ENCODE peak calls at places on chromosomes 4 and X, in eight cellular contexts. D is K562, H is HCT116, T is GM23338, J is breast epithelium, C is sigmoid colon, P is suprapubic skin, M is prostate gland. L is an unnamed sample. For H3K4me1, the result is how much of the 10 kb centered on the place peaks cover.

GRCh38 chrX:87403551-87403950 is 114.1 kb upstream of the KLHL4 start:
- DNase-seq in D (no peak), H (no peak), T (no peak), J (no peak), C (no peak), P (no peak), M (no peak), L (no peak)

GRCh38 chr4:1899149-1900086 is 28.2 kb downstream of the NSD2 start:
- DNase-seq in D (peak), H (peak), T (peak), J (peak), C (peak), P (peak), M (peak), L (peak)

GRCh38 chr4:112910109-112910736 is 139.2 kb upstream of the ANK2 start:
- DNase-seq in D (no peak), H (no peak), T (no peak), J (no peak), C (no peak), P (no peak), M (no peak), L (no peak)

GRCh38 chr4:109296545-109296944 is 5.9 kb downstream of the COL25A1 start:
- DNase-seq in D (no peak), H (no peak), T (no peak), J (no peak), C (no peak), P (no peak), M (no peak), L (no peak)

GRCh38 chrX:46571423-46572294 is 1.9 kb upstream of the CHST7 start:
- DNase-seq in D (no peak), H (no peak), T (no peak), J (no peak), C (no peak), P (no peak), M (no peak), L (no peak)

GRCh38 chrX:133005038-133005437 is 46.6 kb upstream of the HS6ST2 start:
- DNase-seq in D (peak), H (no peak), T (peak), J (no peak), C (no peak), P (no peak), M (no peak), L (no peak)

GRCh38 chr4:108714880-108715279 is 48.0 kb downstream of the ETNPPL start:
- DNase-seq in D (no peak), H (no peak), T (peak), J (no peak), C (no peak), P (no peak), M (no peak), L (no peak)

GRCh38 chrX:16666541-16666940 is 16.6 kb downstream of the S100G start:
- DNase-seq in D (no peak), H (no peak), T (no peak), J (no peak), C (no peak), P (no peak), M (no peak), L (no peak)

GRCh38 chrX:13965531-13965930 is 64.2 kb downstream of the GEMIN8 start:
- DNase-seq in D (no peak), H (no peak), T (peak), J (no peak), C (no peak), P (no peak), M (no peak), L (no peak)

GRCh38 chr4:158315706-158316105 is 105.4 kb downstream of the TMEM144 start:
- DNase-seq in D (no peak), H (no peak), T (no peak), J (no peak), C (no peak), P (no peak), M (no peak), L (no peak)

GRCh38 chr4:8058031-8058479 is 100.6 kb downstream of the ABLIM2 start:
- DNase-seq in D (no peak), H (no peak), T (no peak), J (no peak), C (no peak), P (no peak), M (no peak), L (no peak)

GRCh38 chrX:65697173-65697572 is 29.7 kb downstream of the MSN start:
- DNase-seq in D (no peak), H (no peak), T (no peak), J (no peak), C (no peak), P (no peak), M (no peak), L (no peak)

GRCh38 chr4:153166971-153167501 is 37.2 kb upstream of the TRIM2 start:
- DNase-seq in D (no peak), H (no peak), T (no peak), J (no peak), C (peak), P (no peak), M (no peak), L (no peak)

GRCh38 chrX:41655631-41656030 is 33.1 kb upstream of the GPR34 start:
- DNase-seq in D (no peak), H (no peak), T (no peak), J (no peak), C (no peak), P (no peak), M (no peak), L (no peak)

GRCh38 chrX:46637937-46638336 is 64.4 kb downstream of the CHST7 start:
- DNase-seq in D (peak), H (no peak), T (no peak), J (no peak), C (no peak), P (no peak), M (no peak), L (no peak)

GRCh38 chrX:132948648-132949260 is 9.7 kb downstream of the HS6ST2 start:
- DNase-seq in D (peak), H (peak), T (peak), J (no peak), C (no peak), P (no peak), M (no peak), L (no peak)

GRCh38 chr4:47373729-47374128 is 89.8 kb downstream of the COMMD8 start:
- DNase-seq in D (no peak), H (no peak), T (no peak), J (no peak), C (no peak), P (no peak), M (no peak), L (no peak)

GRCh38 chrX:42686296-42686695 is 91.7 kb downstream of the PPP1R2C start:
- DNase-seq in D (no peak), H (no peak), T (no peak), J (no peak), C (no peak), P (no peak), M (no peak), L (no peak)

GRCh38 chr4:110639207-110640092 is 16.6 kb upstream of the PITX2 start:
- DNase-seq in D (no peak), H (no peak), T (peak), J (no peak), C (no peak), P (no peak), M (no peak), L (no peak)

GRCh38 chr4:4841156-4841555 is 18.3 kb upstream of the MSX1 start:
- DNase-seq in D (no peak), H (no peak), T (no peak), J (no peak), C (no peak), P (no peak), M (no peak), L (no peak)

GRCh38 chrX:109740076-109740809 is 7.2 kb upstream of the ACSL4 start:
- DNase-seq in D (peak), H (no peak), T (no peak), J (no peak), C (no peak), P (no peak), M (peak), L (peak)

GRCh38 chr4:184267673-184268573 is 50.2 kb upstream of the ENPP6 start:
- DNase-seq in D (peak), H (peak), T (no peak), J (no peak), C (no peak), P (no peak), M (no peak), L (no peak)

GRCh38 chrX:130393451-130394074 is 8.1 kb upstream of the GPR119 start:
- DNase-seq in D (peak), H (peak), T (peak), J (peak), C (no peak), P (no peak), M (peak), L (no peak)

GRCh38 chr4:57249083-57249482 is 138.9 kb upstream of the IGFBP7 start:
- DNase-seq in D (no peak), H (no peak), T (no peak), J (no peak), C (no peak), P (no peak), M (no peak), L (no peak)

GRCh38 chr4:181966084-181966483 is 277.1 kb upstream of the TENM3 start:
- DNase-seq in D (no peak), H (no peak), T (no peak), J (no peak), C (no peak), P (no peak), M (no peak), L (no peak)

GRCh38 chrX:110280954-110281353 is 36.9 kb downstream of the AMMECR1 start:
- DNase-seq in D (no peak), H (no peak), T (no peak), J (no peak), C (no peak), P (no peak), M (no peak), L (no peak)

GRCh38 chrX:14027031-14027430 is 2.7 kb downstream of the GEMIN8 start:
- DNase-seq in D (no peak), H (no peak), T (no peak), J (no peak), C (no peak), P (no peak), M (no peak), L (no peak)

GRCh38 chr4:147044241-147044640 is 98.6 kb upstream of the TTC29 start:
- DNase-seq in D (no peak), H (no peak), T (no peak), J (no peak), C (no peak), P (no peak), M (no peak), L (no peak)

GRCh38 chr4:138428611-138429010 is 186.5 kb upstream of the SLC7A11 start:
- DNase-seq in D (no peak), H (no peak), T (no peak), J (no peak), C (no peak), P (no peak), M (no peak), L (no peak)

DNA sequence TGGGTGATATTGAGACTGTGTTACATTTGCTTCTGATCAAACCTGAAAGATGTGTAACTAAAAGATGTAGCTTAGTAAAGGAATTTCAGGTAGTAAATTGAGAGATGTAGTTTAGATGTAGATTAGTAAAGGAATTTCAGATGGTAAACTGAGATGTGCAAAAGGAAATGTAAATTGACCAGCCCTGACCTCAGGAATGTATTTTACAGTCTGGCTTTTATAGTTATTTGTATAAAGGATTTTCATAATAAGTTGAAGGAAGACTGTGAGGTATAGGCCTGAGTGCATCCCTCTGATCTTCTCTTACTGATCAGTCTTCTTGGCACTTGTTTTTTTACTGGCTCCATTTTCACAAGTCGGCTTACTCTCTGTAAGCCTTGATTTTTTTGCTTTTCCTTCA is 3.2 kb downstream of the KLHL2 start:
- DNase-seq in D (no peak), H (no peak), T (no peak), J (no peak), C (no peak), P (no peak), M (no peak), L (no peak)
- H3K4me1 ChIP-seq in D (under half), H (under half), T (under half), J (under half), C (under half), P (under half), M (under half), L (under half)

GRCh38 chrX:2406891-2407518 is 93.8 kb downstream of the DHRSX start:
- DNase-seq in D (no peak), H (no peak), T (no peak), J (no peak), C (no peak), P (no peak), M (no peak), L (no peak)
- TF ChIP-seq POLR2AphosphoS5 in D (no peak), H (no peak), T (no peak), J (no peak), C (no peak), P (no peak), M (no peak), L (no peak)

GRCh38 chr4:185591679-185592141 is 56.4 kb upstream of the PDLIM3 start:
- DNase-seq in D (no peak), H (no peak), T (no peak), J (no peak), C (no peak), P (no peak), M (peak), L (no peak)

GRCh38 chr4:185592438-185592837 is 57.1 kb upstream of the PDLIM3 start:
- DNase-seq in D (no peak), H (no peak), T (no peak), J (no peak), C (no peak), P (no peak), M (no peak), L (no peak)

GRCh38 chr4:185589067-185589844 is 53.9 kb upstream of the PDLIM3 start:
- DNase-seq in D (no peak), H (peak), T (no peak), J (no peak), C (no peak), P (no peak), M (no peak), L (no peak)

GRCh38 chr4:185592845-185593488 is 57.7 kb upstream of the PDLIM3 start:
- DNase-seq in D (peak), H (no peak), T (peak), J (no peak), C (no peak), P (no peak), M (no peak), L (no peak)

GRCh38 chr4:185590982-185591381 is 55.7 kb upstream of the PDLIM3 start:
- DNase-seq in D (no peak), H (no peak), T (no peak), J (no peak), C (no peak), P (no peak), M (no peak), L (no peak)
- H3K4me1 ChIP-seq in D (under half), H (under half), T (under half), J (under half), C (under half), P (under half), M (under half), L (under half)

DNA sequence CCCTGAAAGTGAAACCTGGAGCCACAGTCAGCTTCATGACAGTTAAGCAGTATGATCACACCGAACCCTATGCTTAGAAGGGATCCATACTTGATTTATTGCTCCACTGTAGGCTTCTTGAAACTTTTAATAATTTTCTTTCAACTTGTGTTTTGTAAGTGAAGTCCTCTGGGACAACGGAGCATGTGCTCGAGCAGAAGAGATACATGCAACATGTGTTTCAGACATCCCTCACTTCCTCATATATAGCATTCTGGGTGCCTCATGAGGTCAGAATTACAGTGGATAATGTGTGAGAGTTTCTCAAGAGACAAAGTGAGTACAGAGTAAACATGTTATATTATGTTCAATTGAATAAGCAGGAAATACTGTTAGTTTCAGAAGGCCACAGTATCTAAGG is 893.1 kb downstream of the FAT4 start:
- DNase-seq in D (no peak), H (no peak), T (no peak), J (no peak), C (no peak), P (no peak), M (no peak), L (no peak)
- TF ChIP-seq POLR2AphosphoS5 in D (no peak), H (no peak), T (no peak), J (no peak), C (no peak), P (no peak), M (no peak), L (no peak)

GRCh38 chrX:153639177-153640044 is 7.6 kb upstream of the DUSP9 start:
- DNase-seq in D (no peak), H (no peak), T (no peak), J (no peak), C (no peak), P (no peak), M (no peak), L (no peak)
- H3K4me1 ChIP-seq in D (half or more), H (under half), T (under half), J (under half), C (under half), P (under half), M (under half), L (under half)

GRCh38 chr4:14865804-14866203 is 136.5 kb upstream of the CPEB2 start:
- DNase-seq in D (no peak), H (no peak), T (no peak), J (no peak), C (no peak), P (no peak), M (no peak), L (no peak)

GRCh38 chr4:14863420-14864364 is 138.6 kb upstream of the CPEB2 start:
- DNase-seq in D (no peak), H (no peak), T (no peak), J (no peak), C (no peak), P (no peak), M (no peak), L (no peak)

GRCh38 chr4:14864365-14864762 is 137.9 kb upstream of the CPEB2 start:
- DNase-seq in D (no peak), H (no peak), T (no peak), J (no peak), C (peak), P (no peak), M (no peak), L (no peak)

GRCh38 chr4:14862881-14863280 is 139.4 kb upstream of the CPEB2 start:
- DNase-seq in D (peak), H (no peak), T (peak), J (no peak), C (peak), P (no peak), M (no peak), L (peak)

GRCh38 chr4:14864967-14865366 is 137.3 kb upstream of the CPEB2 start:
- DNase-seq in D (no peak), H (no peak), T (no peak), J (no peak), C (no peak), P (no peak), M (no peak), L (no peak)
- TF ChIP-seq POLR2AphosphoS5 in D (no peak), H (no peak), T (no peak), J (no peak), C (peak), P (no peak), M (no peak), L (no peak)

GRCh38 chrX:136584545-136584944 is 52.5 kb downstream of the VGLL1 start:
- DNase-seq in D (no peak), H (no peak), T (no peak), J (no peak), C (no peak), P (no peak), M (no peak), L (no peak)
- H3K4me1 ChIP-seq in D (under half), H (under half), T (under half), J (under half), C (under half), P (under half), M (under half), L (under half)